ENCODE peak calls at places on chromosomes 13 and 19, in eight cellular contexts. One of them, this sample, is unnamed.

GRCh38 chr13:108957369-108958012 is 328.1 kb downstream of the MYO16 start:
- DNase-seq in C1 segment of cervical spinal cord: no peak
- DNase-seq in bronchial epithelial cell: peak
- DNase-seq in GM06990: no peak
- DNase-seq in breast epithelium: no peak
- DNase-seq in lung microvascular endothelial cell: peak
- DNase-seq in stimulated activated CD4-positive, alpha-beta T cell treated with anti-CD3 and anti-CD28 coated beads, Interleukin-2, amount 100 ng/mL, for 48 hours: no peak
- DNase-seq in NCI-H1105 treated with DMSO at 0.1 percent for 48 hours: no peak
- DNase-seq in this sample: peak

GRCh38 chr13:99027260-99027659 is 49.4 kb upstream of the DOCK9 start:
- DNase-seq in C1 segment of cervical spinal cord: no peak
- DNase-seq in bronchial epithelial cell: no peak
- DNase-seq in GM06990: no peak
- DNase-seq in breast epithelium: no peak
- DNase-seq in lung microvascular endothelial cell: no peak
- DNase-seq in stimulated activated CD4-positive, alpha-beta T cell treated with anti-CD3 and anti-CD28 coated beads, Interleukin-2, amount 100 ng/mL, for 48 hours: no peak
- DNase-seq in NCI-H1105 treated with DMSO at 0.1 percent for 48 hours: no peak
- DNase-seq in this sample: peak

GRCh38 chr19:36051236-36051635 is 2.8 kb downstream of the THAP8 start:
- DNase-seq in C1 segment of cervical spinal cord: no peak
- DNase-seq in bronchial epithelial cell: peak
- DNase-seq in GM06990: no peak
- DNase-seq in breast epithelium: no peak
- DNase-seq in lung microvascular endothelial cell: peak
- DNase-seq in stimulated activated CD4-positive, alpha-beta T cell treated with anti-CD3 and anti-CD28 coated beads, Interleukin-2, amount 100 ng/mL, for 48 hours: no peak
- DNase-seq in NCI-H1105 treated with DMSO at 0.1 percent for 48 hours: no peak
- DNase-seq in this sample: no peak

GRCh38 chr19:16041571-16042386 is 34.5 kb upstream of the TPM4 start:
- DNase-seq in C1 segment of cervical spinal cord: peak
- DNase-seq in bronchial epithelial cell: peak
- DNase-seq in GM06990: peak
- DNase-seq in breast epithelium: peak
- DNase-seq in lung microvascular endothelial cell: peak
- DNase-seq in stimulated activated CD4-positive, alpha-beta T cell treated with anti-CD3 and anti-CD28 coated beads, Interleukin-2, amount 100 ng/mL, for 48 hours: peak
- DNase-seq in NCI-H1105 treated with DMSO at 0.1 percent for 48 hours: peak
- DNase-seq in this sample: peak

GRCh38 chr19:46373573-46374359 is 26.9 kb downstream of the PPP5C start:
- DNase-seq in C1 segment of cervical spinal cord: no peak
- DNase-seq in bronchial epithelial cell: peak
- DNase-seq in GM06990: no peak
- DNase-seq in breast epithelium: peak
- DNase-seq in lung microvascular endothelial cell: peak
- DNase-seq in stimulated activated CD4-positive, alpha-beta T cell treated with anti-CD3 and anti-CD28 coated beads, Interleukin-2, amount 100 ng/mL, for 48 hours: no peak
- DNase-seq in NCI-H1105 treated with DMSO at 0.1 percent for 48 hours: peak
- DNase-seq in this sample: peak

GRCh38 chr19:6261883-6262282 is 17.9 kb downstream of the MLLT1 start:
- DNase-seq in C1 segment of cervical spinal cord: no peak
- DNase-seq in bronchial epithelial cell: no peak
- DNase-seq in GM06990: no peak
- DNase-seq in breast epithelium: no peak
- DNase-seq in lung microvascular endothelial cell: no peak
- DNase-seq in stimulated activated CD4-positive, alpha-beta T cell treated with anti-CD3 and anti-CD28 coated beads, Interleukin-2, amount 100 ng/mL, for 48 hours: no peak
- DNase-seq in NCI-H1105 treated with DMSO at 0.1 percent for 48 hours: no peak
- DNase-seq in this sample: no peak

GRCh38 chr19:17654993-17655392 is 33.2 kb downstream of the UNC13A start:
- DNase-seq in C1 segment of cervical spinal cord: no peak
- DNase-seq in bronchial epithelial cell: peak
- DNase-seq in GM06990: peak
- DNase-seq in breast epithelium: no peak
- DNase-seq in lung microvascular endothelial cell: no peak
- DNase-seq in stimulated activated CD4-positive, alpha-beta T cell treated with anti-CD3 and anti-CD28 coated beads, Interleukin-2, amount 100 ng/mL, for 48 hours: no peak
- DNase-seq in NCI-H1105 treated with DMSO at 0.1 percent for 48 hours: peak
- DNase-seq in this sample: no peak

GRCh38 chr13:50104493-50104892 is 89.2 kb downstream of the KCNRG start:
- DNase-seq in C1 segment of cervical spinal cord: no peak
- DNase-seq in bronchial epithelial cell: peak
- DNase-seq in GM06990: no peak
- DNase-seq in breast epithelium: no peak
- DNase-seq in lung microvascular endothelial cell: no peak
- DNase-seq in stimulated activated CD4-positive, alpha-beta T cell treated with anti-CD3 and anti-CD28 coated beads, Interleukin-2, amount 100 ng/mL, for 48 hours: no peak
- DNase-seq in NCI-H1105 treated with DMSO at 0.1 percent for 48 hours: no peak
- DNase-seq in this sample: no peak

GRCh38 chr13:100214886-100215285 is 126.0 kb downstream of the PCCA start:
- DNase-seq in C1 segment of cervical spinal cord: no peak
- DNase-seq in bronchial epithelial cell: peak
- DNase-seq in GM06990: no peak
- DNase-seq in breast epithelium: no peak
- DNase-seq in lung microvascular endothelial cell: peak
- DNase-seq in stimulated activated CD4-positive, alpha-beta T cell treated with anti-CD3 and anti-CD28 coated beads, Interleukin-2, amount 100 ng/mL, for 48 hours: no peak
- DNase-seq in NCI-H1105 treated with DMSO at 0.1 percent for 48 hours: no peak
- DNase-seq in this sample: peak

This sample was measured in HT1080.